ENCODE peak calls at places on chromosomes 12 and 14, in eight cellular contexts. Q is pancreas; N is C1 segment of cervical spinal cord; D is GM20000; U is hepatocyte; P is stimulated activated CD4-positive, alpha-beta T cell treated with anti-CD3 and anti-CD28 coated beads, Interleukin-4, amount 100 ng/mL, for 48 hours; A is T-helper 1 cell; Y is MV-4-11. C is an unnamed sample.

GRCh38 chr14:52919971-52920370 is 30.9 kb downstream of the FERMT2 start:
- DNase-seq in Y (no peak), A (no peak), N (no peak), D (no peak), P (no peak), U (no peak), Q (no peak), C (no peak)

GRCh38 chr14:103522649-103523582 is at the start of gene CKB:
- DNase-seq in A (no peak), N (no peak), U (peak; percentile 91), P (no peak), D (peak; percentile 82), Y (no peak), Q (peak; percentile 62), C (peak; percentile 71)

GRCh38 chr12:101856030-101856429 is 21.4 kb upstream of the DRAM1 start:
- DNase-seq in A (no peak), N (no peak), P (no peak), Q (no peak), D (no peak), U (no peak), Y (no peak), C (no peak)

GRCh38 chr14:33408291-33408690 is 469.6 kb downstream of the NPAS3 start:
- DNase-seq in Y (no peak), U (no peak), D (no peak), N (no peak), A (no peak), P (no peak), Q (no peak), C (no peak)

GRCh38 chr14:100388137-100389050 is 65.3 kb downstream of the SLC25A47 start:
- DNase-seq in Y (no peak), D (no peak), A (no peak), N (no peak), U (peak; percentile 49), Q (no peak), P (no peak), C (no peak)

GRCh38 chr14:91694643-91695042 is 37.2 kb downstream of the CATSPERB start:
- DNase-seq in U (no peak), P (no peak), N (no peak), Y (no peak), Q (no peak), A (no peak), D (no peak), C (no peak)

GRCh38 chr12:2287151-2287550 is 234.4 kb downstream of the CACNA1C start:
- DNase-seq in N (no peak), Q (no peak), A (no peak), U (no peak), Y (no peak), D (no peak), P (no peak), C (no peak)

GRCh38 chr14:88983755-88984154 is 159.3 kb downstream of the TTC8 start:
- DNase-seq in A (no peak), U (peak; percentile 32), Q (no peak), P (no peak), N (no peak), D (no peak), Y (no peak), C (no peak)

GRCh38 chr12:124822218-124822617 is 41.4 kb downstream of the SCARB1 start:
- DNase-seq in U (no peak), Y (no peak), Q (no peak), N (no peak), P (no peak), D (no peak), A (no peak), C (no peak)

GRCh38 chr14:59450716-59451115 is 14.5 kb downstream of the GPR135 start:
- DNase-seq in Q (no peak), D (no peak), N (no peak), P (no peak), Y (no peak), A (no peak), U (no peak), C (no peak)

GRCh38 chr14:61470261-61470953 is 149.0 kb downstream of the PRKCH start:
- DNase-seq in Y (peak; percentile 31), Q (no peak), U (peak; percentile 80), A (no peak), D (no peak), N (no peak), P (no peak), C (peak; percentile 91)

GRCh38 chr12:49942512-49942893 is 8.0 kb upstream of the AQP2 start:
- DNase-seq in Q (no peak), Y (no peak), D (no peak), P (no peak), U (no peak), N (no peak), A (no peak), C (no peak)